ENCODE peak calls at places on chromosomes 4 and X, in ten cellular contexts. One of them, this sample, is unnamed.

GRCh38 chr4:151202851-151203455 is 74.0 kb upstream of the PRSS48 start:
- DNase-seq in tibial nerve: no peak
- DNase-seq in adrenal gland: no peak
- DNase-seq in ovary: no peak
- DNase-seq in IMR-90: peak
- DNase-seq in upper lobe of left lung: no peak
- DNase-seq in heart left ventricle: peak
- DNase-seq in HCT116: no peak
- DNase-seq in NB4: no peak
- DNase-seq in stomach: no peak
- DNase-seq in this sample: no peak

GRCh38 chr4:72194453-72194852 is 162.7 kb downstream of the NPFFR2 start:
- DNase-seq in tibial nerve: no peak
- DNase-seq in adrenal gland: no peak
- DNase-seq in ovary: no peak
- DNase-seq in IMR-90: no peak
- DNase-seq in upper lobe of left lung: no peak
- DNase-seq in heart left ventricle: no peak
- DNase-seq in HCT116: no peak
- DNase-seq in NB4: no peak
- DNase-seq in stomach: no peak
- DNase-seq in this sample: no peak

GRCh38 chr4:17511041-17511949 is 595 bp downstream of the QDPR start:
- DNase-seq in tibial nerve: peak
- DNase-seq in adrenal gland: peak
- DNase-seq in ovary: peak
- DNase-seq in IMR-90: peak
- DNase-seq in upper lobe of left lung: no peak
- DNase-seq in heart left ventricle: peak
- DNase-seq in HCT116: peak
- DNase-seq in NB4: peak
- DNase-seq in stomach: peak
- DNase-seq in this sample: peak

GRCh38 chr4:14926368-14926767 is 75.9 kb upstream of the CPEB2 start:
- DNase-seq in tibial nerve: no peak
- DNase-seq in adrenal gland: no peak
- DNase-seq in ovary: peak
- DNase-seq in IMR-90: no peak
- DNase-seq in upper lobe of left lung: no peak
- DNase-seq in heart left ventricle: peak
- DNase-seq in HCT116: no peak
- DNase-seq in NB4: no peak
- DNase-seq in stomach: no peak
- DNase-seq in this sample: no peak

GRCh38 chr4:80069837-80070788 is 2.9 kb downstream of the ANTXR2 start:
- DNase-seq in tibial nerve: no peak
- DNase-seq in adrenal gland: no peak
- DNase-seq in ovary: no peak
- DNase-seq in IMR-90: peak
- DNase-seq in upper lobe of left lung: no peak
- DNase-seq in heart left ventricle: no peak
- DNase-seq in HCT116: peak
- DNase-seq in NB4: no peak
- DNase-seq in stomach: no peak
- DNase-seq in this sample: no peak

GRCh38 chrX:108246304-108246954 is 154.9 kb downstream of the ATG4A start:
- DNase-seq in tibial nerve: no peak
- DNase-seq in adrenal gland: no peak
- DNase-seq in ovary: no peak
- DNase-seq in IMR-90: no peak
- DNase-seq in upper lobe of left lung: no peak
- DNase-seq in heart left ventricle: no peak
- DNase-seq in HCT116: no peak
- DNase-seq in NB4: no peak
- DNase-seq in stomach: no peak
- DNase-seq in this sample: no peak

GRCh38 chr4:140662082-140662869 is 93.5 kb upstream of the UCP1 start:
- DNase-seq in tibial nerve: no peak
- DNase-seq in adrenal gland: no peak
- DNase-seq in ovary: no peak
- DNase-seq in IMR-90: peak
- DNase-seq in upper lobe of left lung: no peak
- DNase-seq in heart left ventricle: no peak
- DNase-seq in HCT116: no peak
- DNase-seq in NB4: no peak
- DNase-seq in stomach: no peak
- DNase-seq in this sample: no peak

GRCh38 chr4:18981234-18981615 is 959.7 kb upstream of the LCORL start:
- DNase-seq in tibial nerve: no peak
- DNase-seq in adrenal gland: no peak
- DNase-seq in ovary: no peak
- DNase-seq in IMR-90: no peak
- DNase-seq in upper lobe of left lung: no peak
- DNase-seq in heart left ventricle: no peak
- DNase-seq in HCT116: no peak
- DNase-seq in NB4: no peak
- DNase-seq in stomach: no peak
- DNase-seq in this sample: no peak

GRCh38 chrX:150161092-150161672 is 201.9 kb upstream of the MAMLD1 start:
- DNase-seq in tibial nerve: no peak
- DNase-seq in adrenal gland: no peak
- DNase-seq in ovary: no peak
- DNase-seq in IMR-90: peak
- DNase-seq in upper lobe of left lung: no peak
- DNase-seq in heart left ventricle: no peak
- DNase-seq in HCT116: no peak
- DNase-seq in NB4: no peak
- DNase-seq in stomach: no peak
- DNase-seq in this sample: no peak

GRCh38 chr4:53459548-53459947 is 82.1 kb downstream of the FIP1L1 start:
- DNase-seq in tibial nerve: no peak
- DNase-seq in adrenal gland: no peak
- DNase-seq in ovary: no peak
- DNase-seq in IMR-90: peak
- DNase-seq in upper lobe of left lung: no peak
- DNase-seq in heart left ventricle: no peak
- DNase-seq in HCT116: no peak
- DNase-seq in NB4: no peak
- DNase-seq in stomach: no peak
- DNase-seq in this sample: no peak

GRCh38 chr4:7547368-7548040 is 112.8 kb upstream of the PSAPL1 start:
- DNase-seq in tibial nerve: peak
- DNase-seq in adrenal gland: no peak
- DNase-seq in ovary: no peak
- DNase-seq in IMR-90: peak
- DNase-seq in upper lobe of left lung: no peak
- DNase-seq in heart left ventricle: no peak
- DNase-seq in HCT116: no peak
- DNase-seq in NB4: no peak
- DNase-seq in stomach: no peak
- DNase-seq in this sample: peak

GRCh38 chrX:71950066-71950465 is 39.4 kb downstream of the NHSL2 start:
- DNase-seq in tibial nerve: no peak
- DNase-seq in adrenal gland: no peak
- DNase-seq in ovary: no peak
- DNase-seq in IMR-90: no peak
- DNase-seq in upper lobe of left lung: no peak
- DNase-seq in heart left ventricle: no peak
- DNase-seq in HCT116: no peak
- DNase-seq in NB4: no peak
- DNase-seq in stomach: no peak
- DNase-seq in this sample: no peak

GRCh38 chrX:39893417-39894338 is 204.1 kb downstream of the BCOR start:
- DNase-seq in tibial nerve: no peak
- DNase-seq in adrenal gland: no peak
- DNase-seq in ovary: no peak
- DNase-seq in IMR-90: no peak
- DNase-seq in upper lobe of left lung: no peak
- DNase-seq in heart left ventricle: no peak
- DNase-seq in HCT116: no peak
- DNase-seq in NB4: peak
- DNase-seq in stomach: no peak
- DNase-seq in this sample: no peak

GRCh38 chrX:150084474-150085229 is 146.4 kb upstream of the EOLA2 start:
- DNase-seq in tibial nerve: no peak
- DNase-seq in adrenal gland: no peak
- DNase-seq in ovary: no peak
- DNase-seq in IMR-90: peak
- DNase-seq in upper lobe of left lung: no peak
- DNase-seq in heart left ventricle: no peak
- DNase-seq in HCT116: no peak
- DNase-seq in NB4: no peak
- DNase-seq in stomach: no peak
- DNase-seq in this sample: no peak

GRCh38 chr4:88630756-88631155 is 38.5 kb downstream of the HERC3 start:
- DNase-seq in tibial nerve: no peak
- DNase-seq in adrenal gland: no peak
- DNase-seq in ovary: no peak
- DNase-seq in IMR-90: peak
- DNase-seq in upper lobe of left lung: no peak
- DNase-seq in heart left ventricle: no peak
- DNase-seq in HCT116: no peak
- DNase-seq in NB4: no peak
- DNase-seq in stomach: no peak
- DNase-seq in this sample: no peak

GRCh38 chr4:84938316-84938715 is 28.2 kb downstream of the WDFY3 start:
- DNase-seq in tibial nerve: no peak
- DNase-seq in adrenal gland: no peak
- DNase-seq in ovary: no peak
- DNase-seq in IMR-90: peak
- DNase-seq in upper lobe of left lung: no peak
- DNase-seq in heart left ventricle: no peak
- DNase-seq in HCT116: no peak
- DNase-seq in NB4: no peak
- DNase-seq in stomach: no peak
- DNase-seq in this sample: no peak

GRCh38 chr4:176266026-176266425 is 3.0 kb downstream of the ASB5 start:
- DNase-seq in tibial nerve: no peak
- DNase-seq in adrenal gland: no peak
- DNase-seq in ovary: no peak
- DNase-seq in IMR-90: no peak
- DNase-seq in upper lobe of left lung: no peak
- DNase-seq in heart left ventricle: no peak
- DNase-seq in HCT116: no peak
- DNase-seq in NB4: no peak
- DNase-seq in stomach: no peak
- DNase-seq in this sample: no peak
- H3K4me3 ChIP-seq in tibial nerve: no peak
- H3K4me3 ChIP-seq in adrenal gland: no peak
- H3K4me3 ChIP-seq in ovary: no peak
- H3K4me3 ChIP-seq in IMR-90: no peak
- H3K4me3 ChIP-seq in upper lobe of left lung: no peak
- H3K4me3 ChIP-seq in heart left ventricle: no peak
- H3K4me3 ChIP-seq in HCT116: no peak
- H3K4me3 ChIP-seq in NB4: no peak
- H3K4me3 ChIP-seq in stomach: no peak
- H3K4me3 ChIP-seq in this sample: no peak

GRCh38 chr4:112636688-112637551 is at the start of the genes LARP7 and ZGRF1:
- DNase-seq in tibial nerve: peak
- DNase-seq in adrenal gland: peak
- DNase-seq in ovary: peak
- DNase-seq in IMR-90: peak
- DNase-seq in upper lobe of left lung: peak
- DNase-seq in heart left ventricle: peak
- DNase-seq in HCT116: peak
- DNase-seq in NB4: peak
- DNase-seq in stomach: peak
- DNase-seq in this sample: peak
- TF ChIP-seq POLR2A in tibial nerve: no peak
- TF ChIP-seq POLR2A in adrenal gland: peak
- TF ChIP-seq POLR2A in ovary: peak
- TF ChIP-seq POLR2A in IMR-90: peak
- TF ChIP-seq POLR2A in upper lobe of left lung: peak
- TF ChIP-seq POLR2A in heart left ventricle: no peak
- TF ChIP-seq POLR2A in HCT116: peak
- TF ChIP-seq POLR2A in NB4: peak
- TF ChIP-seq POLR2A in stomach: no peak
- TF ChIP-seq POLR2A in this sample: no peak

GRCh38 chrX:17082831-17083230 is 136.4 kb downstream of the REPS2 start:
- DNase-seq in tibial nerve: no peak
- DNase-seq in adrenal gland: no peak
- DNase-seq in ovary: no peak
- DNase-seq in IMR-90: no peak
- DNase-seq in upper lobe of left lung: no peak
- DNase-seq in heart left ventricle: no peak
- DNase-seq in HCT116: peak
- DNase-seq in NB4: peak
- DNase-seq in stomach: no peak
- DNase-seq in this sample: no peak
- TF ChIP-seq CTCF in tibial nerve: no peak
- TF ChIP-seq CTCF in adrenal gland: peak
- TF ChIP-seq CTCF in ovary: no peak
- TF ChIP-seq CTCF in IMR-90: no peak
- TF ChIP-seq CTCF in upper lobe of left lung: no peak
- TF ChIP-seq CTCF in heart left ventricle: no peak
- TF ChIP-seq CTCF in HCT116: peak
- TF ChIP-seq CTCF in NB4: peak
- TF ChIP-seq CTCF in stomach: no peak
- TF ChIP-seq CTCF in this sample: no peak

GRCh38 chr4:24091632-24092240 is 201.9 kb upstream of the PPARGC1A start:
- DNase-seq in tibial nerve: no peak
- DNase-seq in adrenal gland: no peak
- DNase-seq in ovary: no peak
- DNase-seq in IMR-90: peak
- DNase-seq in upper lobe of left lung: no peak
- DNase-seq in heart left ventricle: no peak
- DNase-seq in HCT116: no peak
- DNase-seq in NB4: no peak
- DNase-seq in stomach: no peak
- DNase-seq in this sample: no peak

GRCh38 chr4:24093446-24093845 is 203.6 kb upstream of the PPARGC1A start:
- DNase-seq in tibial nerve: no peak
- DNase-seq in adrenal gland: no peak
- DNase-seq in ovary: no peak
- DNase-seq in IMR-90: no peak
- DNase-seq in upper lobe of left lung: no peak
- DNase-seq in heart left ventricle: no peak
- DNase-seq in HCT116: no peak
- DNase-seq in NB4: no peak
- DNase-seq in stomach: no peak
- DNase-seq in this sample: no peak

GRCh38 chr4:24094726-24095125 is 204.9 kb upstream of the PPARGC1A start:
- DNase-seq in tibial nerve: no peak
- DNase-seq in adrenal gland: no peak
- DNase-seq in ovary: no peak
- DNase-seq in IMR-90: peak
- DNase-seq in upper lobe of left lung: no peak
- DNase-seq in heart left ventricle: no peak
- DNase-seq in HCT116: no peak
- DNase-seq in NB4: no peak
- DNase-seq in stomach: no peak
- DNase-seq in this sample: no peak

DNA sequence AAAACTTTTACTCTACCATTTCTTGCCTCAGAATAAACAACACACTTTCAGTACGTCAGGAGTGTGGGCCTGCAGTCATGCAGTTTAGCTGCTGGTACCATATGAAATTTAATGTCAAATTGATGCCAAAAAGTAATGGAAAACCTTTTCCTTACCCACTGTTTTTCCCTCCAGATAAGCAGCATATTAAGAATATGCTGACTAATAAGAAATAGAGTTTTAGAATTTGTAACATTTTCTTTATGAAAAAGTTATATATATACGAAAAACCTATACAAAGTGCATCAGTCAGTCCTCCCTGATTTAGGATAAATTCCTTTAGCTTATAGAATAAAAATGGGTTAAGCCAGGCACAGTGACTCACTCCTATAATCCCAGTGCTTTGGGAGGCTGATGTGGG is 206.8 kb upstream of the PPARGC1A start:
- DNase-seq in tibial nerve: no peak
- DNase-seq in adrenal gland: no peak
- DNase-seq in ovary: no peak
- DNase-seq in IMR-90: no peak
- DNase-seq in upper lobe of left lung: no peak
- DNase-seq in heart left ventricle: no peak
- DNase-seq in HCT116: no peak
- DNase-seq in NB4: no peak
- DNase-seq in stomach: no peak
- DNase-seq in this sample: no peak
- H3K4me3 ChIP-seq in tibial nerve: no peak
- H3K4me3 ChIP-seq in adrenal gland: no peak
- H3K4me3 ChIP-seq in ovary: no peak
- H3K4me3 ChIP-seq in IMR-90: no peak
- H3K4me3 ChIP-seq in upper lobe of left lung: no peak
- H3K4me3 ChIP-seq in heart left ventricle: no peak
- H3K4me3 ChIP-seq in HCT116: no peak
- H3K4me3 ChIP-seq in NB4: no peak
- H3K4me3 ChIP-seq in stomach: no peak
- H3K4me3 ChIP-seq in this sample: no peak

This sample was measured in lower leg skin.